ENCODE peak calls at places on chromosomes 16 and 17, in five cellular contexts. One of them, this sample, is unnamed.
A peak's percentile ranks its signal among the peaks of the same experiment; 100 is the strongest.

GRCh38 chr17:80866050-80866793 is 125.4 kb upstream of the CHMP6 start:
- DNase-seq in kidney glomerular epithelial cell: peak; percentile 26
- DNase-seq in H9: peak; percentile 76
- DNase-seq in heart right ventricle: peak; percentile 63
- DNase-seq in ACHN: peak; percentile 75
- DNase-seq in this sample: peak; percentile 30

GRCh38 chr17:44279586-44280344 is 11.8 kb upstream of the SLC4A1 start:
- DNase-seq in kidney glomerular epithelial cell: peak; percentile 71
- DNase-seq in H9: peak; percentile 96
- DNase-seq in heart right ventricle: peak; percentile 76
- DNase-seq in ACHN: peak; percentile 93
- DNase-seq in this sample: peak; percentile 79

GRCh38 chr16:86286991-86287640 is 223.2 kb upstream of the FOXF1 start:
- DNase-seq in kidney glomerular epithelial cell: no peak
- DNase-seq in H9: peak; percentile 62
- DNase-seq in heart right ventricle: no peak
- DNase-seq in ACHN: no peak
- DNase-seq in this sample: no peak

GRCh38 chr17:50048146-50048720 is 7.7 kb upstream of the ITGA3 start:
- DNase-seq in kidney glomerular epithelial cell: no peak
- DNase-seq in H9: no peak
- DNase-seq in heart right ventricle: no peak
- DNase-seq in ACHN: no peak
- DNase-seq in this sample: peak; percentile 63

GRCh38 chr16:2767140-2767731 is 9.8 kb downstream of the ELOB start:
- DNase-seq in kidney glomerular epithelial cell: no peak
- DNase-seq in H9: no peak
- DNase-seq in heart right ventricle: no peak
- DNase-seq in ACHN: no peak
- DNase-seq in this sample: no peak

GRCh38 chr16:69926241-69926640 is 24.9 kb upstream of the CLEC18A start:
- DNase-seq in kidney glomerular epithelial cell: no peak
- DNase-seq in H9: no peak
- DNase-seq in heart right ventricle: no peak
- DNase-seq in ACHN: no peak
- DNase-seq in this sample: no peak

GRCh38 chr16:12900599-12901203 is 697 bp upstream of the SHISA9 start:
- DNase-seq in kidney glomerular epithelial cell: no peak
- DNase-seq in H9: peak; percentile 36
- DNase-seq in heart right ventricle: no peak
- DNase-seq in ACHN: no peak
- DNase-seq in this sample: no peak

GRCh38 chr17:55677449-55677848 is 45.2 kb downstream of the TMEM100 start:
- DNase-seq in kidney glomerular epithelial cell: no peak
- DNase-seq in H9: no peak
- DNase-seq in heart right ventricle: no peak
- DNase-seq in ACHN: no peak
- DNase-seq in this sample: no peak

GRCh38 chr16:25747160-25747758 is 55.5 kb downstream of the HS3ST4 start:
- DNase-seq in kidney glomerular epithelial cell: no peak
- DNase-seq in H9: peak; percentile 48
- DNase-seq in heart right ventricle: no peak
- DNase-seq in ACHN: peak; percentile 36
- DNase-seq in this sample: no peak

GRCh38 chr17:8041249-8041928 is 2.5 kb downstream of the ALOX15B start:
- DNase-seq in kidney glomerular epithelial cell: peak; percentile 56
- DNase-seq in H9: no peak
- DNase-seq in heart right ventricle: no peak
- DNase-seq in ACHN: peak; percentile 61
- DNase-seq in this sample: peak; percentile 47

GRCh38 chr17:75490173-75490743 is 25.1 kb downstream of the CASKIN2 start:
- DNase-seq in kidney glomerular epithelial cell: no peak
- DNase-seq in H9: no peak
- DNase-seq in heart right ventricle: peak; percentile 19
- DNase-seq in ACHN: no peak
- DNase-seq in this sample: no peak

GRCh38 chr17:7550359-7550758 is 1.5 kb downstream of the TNFSF12 start:
- DNase-seq in kidney glomerular epithelial cell: no peak
- DNase-seq in H9: no peak
- DNase-seq in heart right ventricle: no peak
- DNase-seq in ACHN: no peak
- DNase-seq in this sample: no peak

GRCh38 chr17:20925954-20926353 is 116.9 kb downstream of the USP22 start:
- DNase-seq in kidney glomerular epithelial cell: no peak
- DNase-seq in H9: no peak
- DNase-seq in heart right ventricle: no peak
- DNase-seq in ACHN: no peak
- DNase-seq in this sample: no peak

GRCh38 chr17:80460286-80460881 is 16.0 kb downstream of the NPTX1 start:
- DNase-seq in kidney glomerular epithelial cell: no peak
- DNase-seq in H9: no peak
- DNase-seq in heart right ventricle: no peak
- DNase-seq in ACHN: no peak
- DNase-seq in this sample: no peak

GRCh38 chr17:80998388-80999223 is 7.0 kb downstream of the CHMP6 start:
- DNase-seq in kidney glomerular epithelial cell: no peak
- DNase-seq in H9: no peak
- DNase-seq in heart right ventricle: no peak
- DNase-seq in ACHN: no peak
- DNase-seq in this sample: no peak

GRCh38 chr17:37802712-37803416 is 58.0 kb upstream of the HNF1B start:
- DNase-seq in kidney glomerular epithelial cell: no peak
- DNase-seq in H9: no peak
- DNase-seq in heart right ventricle: no peak
- DNase-seq in ACHN: no peak
- DNase-seq in this sample: peak; percentile 83

GRCh38 chr17:39769974-39770587 is 32.3 kb downstream of the GRB7 start:
- DNase-seq in kidney glomerular epithelial cell: no peak
- DNase-seq in H9: no peak
- DNase-seq in heart right ventricle: no peak
- DNase-seq in ACHN: no peak
- DNase-seq in this sample: peak; percentile 75

GRCh38 chr17:18070861-18071340 is 16.8 kb upstream of the DRG2 start:
- DNase-seq in kidney glomerular epithelial cell: peak; percentile 14
- DNase-seq in H9: peak; percentile 48
- DNase-seq in heart right ventricle: no peak
- DNase-seq in ACHN: no peak
- DNase-seq in this sample: peak; percentile 53

GRCh38 chr17:81735181-81736102 is 23.4 kb downstream of the SLC25A10 start:
- DNase-seq in kidney glomerular epithelial cell: peak; percentile 16
- DNase-seq in H9: no peak
- DNase-seq in heart right ventricle: no peak
- DNase-seq in ACHN: peak; percentile 40
- DNase-seq in this sample: no peak

GRCh38 chr17:33603794-33604193 is 310.7 kb upstream of the ASIC2 start:
- DNase-seq in kidney glomerular epithelial cell: no peak
- DNase-seq in H9: no peak
- DNase-seq in heart right ventricle: no peak
- DNase-seq in ACHN: no peak
- DNase-seq in this sample: no peak

GRCh38 chr17:10042589-10043244 is 137.6 kb upstream of the RCVRN start:
- DNase-seq in kidney glomerular epithelial cell: no peak
- DNase-seq in H9: no peak
- DNase-seq in heart right ventricle: no peak
- DNase-seq in ACHN: no peak
- DNase-seq in this sample: no peak

GRCh38 chr16:89613954-89614459 is 565 bp downstream of the DPEP1 start:
- DNase-seq in kidney glomerular epithelial cell: no peak
- DNase-seq in H9: no peak
- DNase-seq in heart right ventricle: no peak
- DNase-seq in ACHN: no peak
- DNase-seq in this sample: no peak

GRCh38 chr17:38894276-38894675 is 24.4 kb downstream of the LASP1 start:
- DNase-seq in kidney glomerular epithelial cell: no peak
- DNase-seq in H9: peak; percentile 46
- DNase-seq in heart right ventricle: no peak
- DNase-seq in ACHN: no peak
- DNase-seq in this sample: no peak

GRCh38 chr16:88351521-88352101 is 31.1 kb upstream of the ZNF469 start:
- DNase-seq in kidney glomerular epithelial cell: no peak
- DNase-seq in H9: no peak
- DNase-seq in heart right ventricle: no peak
- DNase-seq in ACHN: no peak
- DNase-seq in this sample: no peak

GRCh38 chr17:65131244-65131643 is 5.9 kb upstream of the RGS9 start:
- DNase-seq in kidney glomerular epithelial cell: no peak
- DNase-seq in H9: no peak
- DNase-seq in heart right ventricle: no peak
- DNase-seq in ACHN: no peak
- DNase-seq in this sample: no peak

GRCh38 chr17:38421224-38421841 is 6.9 kb upstream of the ARHGAP23 start:
- DNase-seq in kidney glomerular epithelial cell: no peak
- DNase-seq in H9: peak; percentile 41
- DNase-seq in heart right ventricle: no peak
- DNase-seq in ACHN: no peak
- DNase-seq in this sample: peak; percentile 74

GRCh38 chr17:55295411-55296170 is 30.8 kb downstream of the HLF start:
- DNase-seq in kidney glomerular epithelial cell: peak; percentile 26
- DNase-seq in H9: peak; percentile 79
- DNase-seq in heart right ventricle: no peak
- DNase-seq in ACHN: peak; percentile 53
- DNase-seq in this sample: peak; percentile 11

GRCh38 chr16:10517868-10518267 is 62.5 kb downstream of the EMP2 start:
- DNase-seq in kidney glomerular epithelial cell: no peak
- DNase-seq in H9: peak; percentile 52
- DNase-seq in heart right ventricle: no peak
- DNase-seq in ACHN: no peak
- DNase-seq in this sample: no peak

GRCh38 chr16:89801800-89802199 is 14.6 kb downstream of the FANCA start:
- DNase-seq in kidney glomerular epithelial cell: peak; percentile 2
- DNase-seq in H9: no peak
- DNase-seq in heart right ventricle: no peak
- DNase-seq in ACHN: no peak
- DNase-seq in this sample: no peak

GRCh38 chr17:17063546-17064122 is 21.4 kb downstream of the MPRIP start:
- DNase-seq in kidney glomerular epithelial cell: no peak
- DNase-seq in H9: peak; percentile 24
- DNase-seq in heart right ventricle: peak; percentile 64
- DNase-seq in ACHN: peak; percentile 27
- DNase-seq in this sample: no peak

GRCh38 chr16:51508813-51509212 is 357.7 kb upstream of the SALL1 start:
- DNase-seq in kidney glomerular epithelial cell: no peak
- DNase-seq in H9: no peak
- DNase-seq in heart right ventricle: no peak
- DNase-seq in ACHN: no peak
- DNase-seq in this sample: no peak